ENCODE peak calls at places on chromosomes 12 and 14, in four cellular contexts. K is GM12878, P is K562, Y is A549. Q is an unnamed sample.

GRCh38 chr14:87934185-87934584 is 58.8 kb downstream of the GALC start:
- DNase-seq in K (no peak), P (no peak), Y (peak; percentile 30), Q (peak; percentile 4)

GRCh38 chr12:66964629-66965028 is 285.8 kb upstream of the GRIP1 start:
- DNase-seq in P (no peak), K (no peak), Y (no peak), Q (no peak)

GRCh38 chr12:24898185-24898584 is 50.7 kb downstream of the BCAT1 start:
- DNase-seq in Y (no peak), K (no peak), P (no peak), Q (no peak)

GRCh38 chr12:97754306-97754705 is 291.7 kb downstream of the RMST start:
- DNase-seq in K (no peak), P (no peak), Y (no peak), Q (no peak)

GRCh38 chr14:64845878-64846277 is 33.8 kb downstream of the SPTB start:
- DNase-seq in K (no peak), P (no peak), Y (no peak), Q (peak; percentile 64)

GRCh38 chr12:57340104-57340503 is 89.1 kb upstream of the STAC3 start:
- DNase-seq in K (no peak), Y (peak; percentile 71), P (peak; percentile 22), Q (peak; percentile 87)

GRCh38 chr14:88667555-88668273 is 104.9 kb downstream of the ZC3H14 start:
- DNase-seq in P (peak; percentile 25), Y (peak; percentile 78), K (peak; percentile 25), Q (peak; percentile 83)

GRCh38 chr12:119148049-119148448 is 30.7 kb upstream of the HSPB8 start:
- DNase-seq in Y (no peak), P (no peak), K (no peak), Q (no peak)

GRCh38 chr12:96108321-96108720 is 72.9 kb upstream of the LTA4H start:
- DNase-seq in Y (peak; percentile 23), K (no peak), P (no peak), Q (no peak)

GRCh38 chr14:91867316-91867988 is at the start of gene TC2N:
- DNase-seq in P (no peak), Y (no peak), K (no peak), Q (no peak)

GRCh38 chr12:42776396-42776795 is 186.8 kb upstream of the PRICKLE1 start:
- DNase-seq in P (no peak), K (no peak), Y (no peak), Q (no peak)

GRCh38 chr14:92323031-92323915 is at the start of gene SLC24A4:
- DNase-seq in K (no peak), Y (peak; percentile 24), P (no peak), Q (no peak)

GRCh38 chr14:23580948-23581281 is 2.3 kb upstream of the JPH4 start:
- DNase-seq in K (no peak), Y (peak; percentile 46), P (no peak), Q (no peak)

GRCh38 chr12:116982721-116983502 is 72.2 kb downstream of the FBXW8 start:
- DNase-seq in P (no peak), Y (no peak), K (no peak), Q (peak; percentile 95)

GRCh38 chr12:100566887-100567637 is 6.4 kb upstream of the GAS2L3 start:
- DNase-seq in P (no peak), K (peak; percentile 71), Y (no peak), Q (peak; percentile 34)

GRCh38 chr12:42967850-42968249 is 378.3 kb upstream of the PRICKLE1 start:
- DNase-seq in P (no peak), Y (no peak), K (no peak), Q (peak; percentile 9)

GRCh38 chr14:90546767-90547166 is 149.9 kb downstream of the CALM1 start:
- DNase-seq in P (no peak), K (no peak), Y (no peak), Q (no peak)

GRCh38 chr12:10409387-10409786 is at the start of gene KLRC4:
- DNase-seq in P (no peak), Y (no peak), K (no peak), Q (peak; percentile 16)

GRCh38 chr12:47808574-47809380 is 10.9 kb downstream of the HDAC7 start:
- DNase-seq in Y (no peak), P (peak; percentile 60), K (no peak), Q (peak; percentile 44)

GRCh38 chr14:101958418-101959185 is 5.8 kb upstream of the DYNC1H1 start:
- DNase-seq in Y (no peak), P (no peak), K (no peak), Q (no peak)
- TF ChIP-seq ELK1 in Y (no peak), P (no peak), K (no peak), Q (no peak)

GRCh38 chr12:49982246-49983229 is 9.8 kb downstream of the AQP6 start:
- DNase-seq in K (no peak), Y (no peak), P (peak; percentile 32), Q (peak; percentile 46)
- TF ChIP-seq ELK1 in K (no peak), Y (no peak), P (no peak), Q (no peak)

DNA sequence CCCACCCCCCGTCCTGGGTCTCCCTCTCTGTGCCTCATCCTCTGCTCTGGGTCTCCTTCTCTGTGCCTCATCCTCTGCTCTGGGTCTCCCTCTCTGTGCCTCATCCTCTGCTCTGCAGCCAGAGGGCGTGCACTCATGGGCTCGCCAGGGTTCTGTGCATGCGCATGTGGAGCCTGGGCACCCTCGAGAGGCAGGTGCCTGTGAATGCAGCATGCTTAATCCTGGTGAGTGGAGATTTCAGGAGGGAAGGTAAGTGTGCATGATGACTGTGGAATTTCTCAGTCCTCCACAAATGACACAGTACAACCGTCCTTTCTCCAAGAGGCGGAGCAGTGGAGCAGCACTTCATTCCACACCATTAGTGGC is 65.2 kb downstream of the EP400 start:
- DNase-seq in K (no peak), Y (peak; percentile 22), P (no peak), Q (no peak)
- TF ChIP-seq ELK1 in K (no peak), Y (no peak), P (no peak), Q (no peak)

GRCh38 chr12:110223777-110224378 is 57.2 kb upstream of the ATP2A2 start:
- DNase-seq in P (no peak), K (no peak), Y (peak; percentile 91), Q (peak; percentile 54)
- TF ChIP-seq ELK1 in P (no peak), K (no peak), Y (no peak), Q (no peak)

GRCh38 chr14:80792756-80793155 is 148.8 kb downstream of the CEP128 start:
- DNase-seq in K (no peak), Y (no peak), P (no peak), Q (no peak)

GRCh38 chr14:80781968-80782367 is 159.6 kb downstream of the CEP128 start:
- DNase-seq in K (no peak), Y (no peak), P (no peak), Q (peak; percentile 47)

GRCh38 chr14:80784824-80785223 is 156.7 kb downstream of the CEP128 start:
- DNase-seq in Y (peak; percentile 26), P (no peak), K (no peak), Q (peak; percentile 49)

DNA sequence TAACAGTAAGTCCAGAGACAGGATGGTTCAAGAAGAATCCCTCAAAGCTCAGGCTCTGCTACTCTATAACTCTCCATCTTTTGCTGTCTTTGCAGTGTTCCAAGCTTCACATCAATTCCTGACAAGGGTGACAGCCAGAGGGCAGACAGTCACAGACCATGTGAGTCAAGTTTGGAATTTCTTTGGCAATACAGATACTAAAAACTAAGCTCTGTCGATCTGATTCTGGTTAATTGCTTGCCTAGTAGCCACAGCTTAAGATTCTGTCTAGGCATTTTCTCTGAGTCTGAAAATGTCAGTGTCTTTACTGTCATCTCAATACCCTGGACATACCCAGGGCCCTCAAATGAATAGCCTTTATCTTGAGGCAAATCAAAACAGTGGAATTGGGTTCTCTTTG is 153.7 kb downstream of the CEP128 start:
- DNase-seq in P (no peak), K (no peak), Y (no peak), Q (no peak)
- TF ChIP-seq ELK1 in P (no peak), K (no peak), Y (no peak), Q (no peak)

GRCh38 chr14:96660135-96660534 is 137.0 kb upstream of the VRK1 start:
- DNase-seq in K (no peak), P (no peak), Y (no peak), Q (no peak)

GRCh38 chr14:96663076-96663475 is 134.1 kb upstream of the VRK1 start:
- DNase-seq in Y (no peak), K (no peak), P (no peak), Q (no peak)

GRCh38 chr14:96662116-96662901 is 134.9 kb upstream of the VRK1 start:
- DNase-seq in Y (peak; percentile 9), P (no peak), K (no peak), Q (no peak)

GRCh38 chr14:96661244-96661969 is 135.8 kb upstream of the VRK1 start:
- DNase-seq in K (no peak), Y (no peak), P (no peak), Q (no peak)

GRCh38 chr14:96660667-96661066 is 136.5 kb upstream of the VRK1 start:
- DNase-seq in P (no peak), Y (no peak), K (no peak), Q (no peak)
- TF ChIP-seq ELK1 in P (no peak), Y (no peak), K (no peak), Q (no peak)

GRCh38 chr14:98513558-98513957 is 758.4 kb downstream of the BCL11B start:
- DNase-seq in P (no peak), Y (no peak), K (no peak), Q (no peak)

GRCh38 chr14:98514016-98514415 is 758.0 kb downstream of the BCL11B start:
- DNase-seq in Y (no peak), P (no peak), K (no peak), Q (no peak)

GRCh38 chr14:98507269-98507668 is 764.7 kb downstream of the BCL11B start:
- DNase-seq in Y (no peak), K (no peak), P (no peak), Q (no peak)

GRCh38 chr14:98510392-98510791 is 761.6 kb downstream of the BCL11B start:
- DNase-seq in K (no peak), Y (no peak), P (no peak), Q (no peak)

DNA sequence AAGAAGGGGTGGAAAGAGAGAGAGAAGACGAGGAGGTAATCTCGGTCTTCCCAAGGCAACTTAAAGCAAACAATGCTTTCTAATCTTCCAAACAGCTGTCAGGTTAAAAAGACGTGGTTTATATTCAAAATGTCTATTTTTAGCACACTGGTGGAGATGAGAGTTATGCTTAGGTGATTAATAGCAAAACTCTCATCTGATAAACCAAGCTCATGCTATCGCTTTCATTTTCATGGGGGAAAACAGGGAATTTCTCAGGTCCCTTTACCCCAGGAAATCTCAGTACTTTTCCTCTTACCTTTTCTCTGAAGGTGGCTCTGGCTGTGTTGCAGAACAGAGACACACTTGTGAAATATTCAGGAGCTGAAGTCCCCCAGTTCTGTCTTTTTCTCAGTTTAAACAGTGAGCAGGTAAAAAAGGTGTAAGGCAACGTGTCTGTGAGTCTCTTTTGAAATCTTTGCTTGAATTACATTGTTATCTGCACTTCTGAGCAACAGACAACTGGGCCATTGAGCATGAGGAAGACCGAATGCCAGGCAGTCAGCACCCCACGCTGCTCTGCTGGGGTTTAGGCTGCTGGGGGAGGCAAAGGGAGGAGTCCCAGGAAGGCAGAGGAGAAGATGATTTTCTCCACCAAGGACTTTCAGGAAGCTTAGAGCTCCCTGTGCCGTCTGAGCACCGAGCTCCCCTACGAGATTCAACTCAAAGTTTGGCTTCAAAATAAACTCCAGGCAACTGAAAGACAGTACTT is 759.3 kb downstream of the BCL11B start:
- DNase-seq in K (no peak), P (no peak), Y (no peak), Q (no peak)
- TF ChIP-seq ELK1 in K (no peak), P (no peak), Y (no peak), Q (no peak)

Q was measured in IMR-90.